ENCODE peak calls at places on chromosomes 16 and 17, in five cellular contexts. G is NCI-H1092 treated with DMSO at 0.1 percent for 48 hours, S is CMK, F is dermis microvascular lymphatic vessel endothelial cell, D is AG04450. L is an unnamed sample.

GRCh38 chr16:72036098-72036497 is 18.2 kb upstream of the HP start:
- DNase-seq in G (no peak), S (no peak), F (no peak), D (no peak), L (no peak)

GRCh38 chr17:29933379-29933778 is 3.4 kb upstream of the SSH2 start:
- DNase-seq in G (peak; percentile 18), S (no peak), F (peak; percentile 31), D (no peak), L (no peak)

GRCh38 chr17:80647746-80648145 is 103.1 kb downstream of the RPTOR start:
- DNase-seq in G (no peak), S (no peak), F (no peak), D (peak; percentile 89), L (no peak)

GRCh38 chr16:14375132-14375491 is 254.9 kb downstream of the PARN start:
- DNase-seq in G (no peak), S (no peak), F (no peak), D (no peak), L (no peak)

GRCh38 chr16:51657844-51658243 is 506.8 kb upstream of the SALL1 start:
- DNase-seq in G (peak; percentile 68), S (no peak), F (no peak), D (no peak), L (no peak)

GRCh38 chr17:65588194-65588808 is 26.9 kb upstream of the AXIN2 start:
- DNase-seq in G (peak; percentile 54), S (no peak), F (no peak), D (no peak), L (no peak)

GRCh38 chr16:1723450-1724147 is 17.6 kb downstream of the MAPK8IP3 start:
- DNase-seq in G (peak; percentile 16), S (no peak), F (no peak), D (no peak), L (no peak)

GRCh38 chr17:34633351-34633750 is 54.0 kb downstream of the TMEM132E start:
- DNase-seq in G (peak; percentile 66), S (no peak), F (no peak), D (no peak), L (no peak)

GRCh38 chr17:40224707-40225092 is 5.6 kb downstream of the WIPF2 start:
- DNase-seq in G (no peak), S (no peak), F (no peak), D (no peak), L (no peak)

GRCh38 chr17:32287804-32288511 is 22.3 kb downstream of the RHBDL3 start:
- DNase-seq in G (no peak), S (no peak), F (no peak), D (no peak), L (no peak)

GRCh38 chr16:1290032-1290431 is 19.4 kb upstream of the UBE2I start:
- DNase-seq in G (no peak), S (no peak), F (no peak), D (no peak), L (no peak)

GRCh38 chr17:78422267-78422605 is 43.8 kb downstream of the PGS1 start:
- DNase-seq in G (no peak), S (no peak), F (no peak), D (no peak), L (no peak)

GRCh38 chr16:11692651-11693050 is 24.4 kb downstream of the SNN start:
- DNase-seq in G (no peak), S (no peak), F (no peak), D (no peak), L (no peak)

GRCh38 chr17:57582881-57583756 is 162.0 kb downstream of the CCDC182 start:
- DNase-seq in G (no peak), S (no peak), F (no peak), D (no peak), L (no peak)

GRCh38 chr17:28643979-28644781 is 778 bp downstream of the BLTP2 start:
- DNase-seq in G (peak; percentile 3), S (peak; percentile 29), F (peak; percentile 10), D (no peak), L (no peak)

GRCh38 chr17:81295678-81296381 is 723 bp upstream of the SLC38A10 start:
- DNase-seq in G (peak; percentile 13), S (no peak), F (no peak), D (no peak), L (no peak)

GRCh38 chr16:2767891-2768290 is 9.2 kb downstream of the ELOB start:
- DNase-seq in G (no peak), S (no peak), F (no peak), D (no peak), L (no peak)

GRCh38 chr17:78709119-78709681 is 72.9 kb downstream of the CYTH1 start:
- DNase-seq in G (no peak), S (no peak), F (no peak), D (no peak), L (no peak)

GRCh38 chr16:79747688-79748087 is 147.2 kb upstream of the MAF start:
- DNase-seq in G (no peak), S (no peak), F (no peak), D (no peak), L (no peak)

GRCh38 chr16:8278181-8278580 is 312.1 kb downstream of the TMEM114 start:
- DNase-seq in G (no peak), S (no peak), F (no peak), D (no peak), L (no peak)

GRCh38 chr16:57624806-57625500 is 3.5 kb upstream of the ADGRG1 start:
- DNase-seq in G (peak; percentile 14), S (no peak), F (no peak), D (no peak), L (no peak)

GRCh38 chr16:11256657-11257130 is 690 bp upstream of the SOCS1 start:
- DNase-seq in G (no peak), S (no peak), F (no peak), D (no peak), L (no peak)

GRCh38 chr17:21140911-21141310 is 14.1 kb downstream of the DHRS7B start:
- DNase-seq in G (no peak), S (no peak), F (no peak), D (no peak), L (no peak)

GRCh38 chr17:8189041-8189710 is 804 bp downstream of the BORCS6 start:
- DNase-seq in G (no peak), S (no peak), F (no peak), D (no peak), L (peak; percentile 42)

GRCh38 chr16:26214694-26215093 is 522.9 kb downstream of the HS3ST4 start:
- DNase-seq in G (no peak), S (no peak), F (no peak), D (no peak), L (no peak)

GRCh38 chr16:1408171-1408837 is 6.2 kb downstream of the UNKL start:
- DNase-seq in G (peak; percentile 76), S (peak; percentile 41), F (peak; percentile 68), D (peak; percentile 62), L (peak; percentile 95)

GRCh38 chr16:83808573-83809014 is 816 bp downstream of the HSBP1 start:
- DNase-seq in G (no peak), S (no peak), F (no peak), D (no peak), L (no peak)

GRCh38 chr17:77331161-77331864 is 190.5 kb downstream of the SEC14L1 start:
- DNase-seq in G (peak; percentile 81), S (peak; percentile 78), F (peak; percentile 81), D (no peak), L (peak; percentile 97)

L was measured in activated naive CD4-positive, alpha-beta T cell.